ENCODE peak calls at places on chromosome 6, in six cellular contexts. One of them, this sample, is unnamed.

GRCh38 chr6:99822741-99823512 is 171.1 kb downstream of the MCHR2 start:
- DNase-seq in neuronal stem cell: peak
- DNase-seq in H9: no peak
- DNase-seq in H1: no peak
- DNase-seq in mesendoderm: peak
- DNase-seq in IMR-90: peak
- DNase-seq in this sample: peak

GRCh38 chr6:117237561-117237960 is 27.8 kb upstream of the VGLL2 start:
- DNase-seq in H9: no peak
- DNase-seq in H1: no peak
- DNase-seq in neuronal stem cell: no peak
- DNase-seq in mesendoderm: no peak
- DNase-seq in IMR-90: no peak
- DNase-seq in this sample: no peak

GRCh38 chr6:26556263-26557070 is 18.3 kb downstream of the HMGN4 start:
- DNase-seq in IMR-90: peak
- DNase-seq in H1: no peak
- DNase-seq in H9: peak
- DNase-seq in mesendoderm: peak
- DNase-seq in neuronal stem cell: peak
- DNase-seq in this sample: peak

GRCh38 chr6:138597336-138597735 is 98.0 kb upstream of the NHSL1 start:
- DNase-seq in IMR-90: peak
- DNase-seq in H1: no peak
- DNase-seq in mesendoderm: no peak
- DNase-seq in H9: no peak
- DNase-seq in neuronal stem cell: no peak
- DNase-seq in this sample: no peak

GRCh38 chr6:168071620-168072019 is 7.4 kb downstream of the FRMD1 start:
- DNase-seq in H9: peak
- DNase-seq in mesendoderm: peak
- DNase-seq in H1: no peak
- DNase-seq in neuronal stem cell: no peak
- DNase-seq in IMR-90: no peak
- DNase-seq in this sample: no peak

GRCh38 chr6:69835414-69836179 is 30.8 kb upstream of the COL19A1 start:
- DNase-seq in H1: no peak
- DNase-seq in neuronal stem cell: peak
- DNase-seq in IMR-90: peak
- DNase-seq in mesendoderm: peak
- DNase-seq in H9: no peak
- DNase-seq in this sample: peak

GRCh38 chr6:90922323-90922722 is 335.5 kb upstream of the MAP3K7 start:
- DNase-seq in H1: no peak
- DNase-seq in H9: no peak
- DNase-seq in neuronal stem cell: no peak
- DNase-seq in IMR-90: no peak
- DNase-seq in mesendoderm: no peak
- DNase-seq in this sample: no peak

GRCh38 chr6:2132416-2132815 is 113.0 kb downstream of the GMDS start:
- DNase-seq in neuronal stem cell: no peak
- DNase-seq in mesendoderm: no peak
- DNase-seq in H9: no peak
- DNase-seq in IMR-90: peak
- DNase-seq in H1: no peak
- DNase-seq in this sample: no peak

GRCh38 chr6:40587240-40588069 is at the start of gene LRFN2:
- DNase-seq in H1: no peak
- DNase-seq in IMR-90: peak
- DNase-seq in neuronal stem cell: peak
- DNase-seq in mesendoderm: peak
- DNase-seq in H9: peak
- DNase-seq in this sample: peak

GRCh38 chr6:154274175-154274574 is 82.4 kb downstream of the IPCEF1 start:
- DNase-seq in IMR-90: no peak
- DNase-seq in H1: no peak
- DNase-seq in neuronal stem cell: no peak
- DNase-seq in H9: no peak
- DNase-seq in mesendoderm: no peak
- DNase-seq in this sample: no peak

GRCh38 chr6:27872634-27873028 is 39.6 kb downstream of the OR2B2 start:
- DNase-seq in H1: no peak
- DNase-seq in mesendoderm: no peak
- DNase-seq in neuronal stem cell: no peak
- DNase-seq in H9: no peak
- DNase-seq in IMR-90: no peak
- DNase-seq in this sample: no peak

GRCh38 chr6:33251390-33252012 is 20.2 kb downstream of the VPS52 start:
- DNase-seq in neuronal stem cell: no peak
- DNase-seq in mesendoderm: no peak
- DNase-seq in IMR-90: peak
- DNase-seq in H9: no peak
- DNase-seq in H1: no peak
- DNase-seq in this sample: peak

GRCh38 chr6:33250731-33251130 is 20.9 kb downstream of the VPS52 start:
- DNase-seq in mesendoderm: no peak
- DNase-seq in IMR-90: no peak
- DNase-seq in H1: no peak
- DNase-seq in H9: no peak
- DNase-seq in neuronal stem cell: no peak
- DNase-seq in this sample: no peak

GRCh38 chr6:33249732-33250625 is 21.7 kb downstream of the VPS52 start:
- DNase-seq in mesendoderm: no peak
- DNase-seq in H9: no peak
- DNase-seq in H1: no peak
- DNase-seq in neuronal stem cell: no peak
- DNase-seq in IMR-90: peak
- DNase-seq in this sample: peak

GRCh38 chr6:33254591-33254990 is 17.1 kb downstream of the VPS52 start:
- DNase-seq in H9: no peak
- DNase-seq in mesendoderm: no peak
- DNase-seq in IMR-90: no peak
- DNase-seq in neuronal stem cell: no peak
- DNase-seq in H1: no peak
- DNase-seq in this sample: no peak

DNA sequence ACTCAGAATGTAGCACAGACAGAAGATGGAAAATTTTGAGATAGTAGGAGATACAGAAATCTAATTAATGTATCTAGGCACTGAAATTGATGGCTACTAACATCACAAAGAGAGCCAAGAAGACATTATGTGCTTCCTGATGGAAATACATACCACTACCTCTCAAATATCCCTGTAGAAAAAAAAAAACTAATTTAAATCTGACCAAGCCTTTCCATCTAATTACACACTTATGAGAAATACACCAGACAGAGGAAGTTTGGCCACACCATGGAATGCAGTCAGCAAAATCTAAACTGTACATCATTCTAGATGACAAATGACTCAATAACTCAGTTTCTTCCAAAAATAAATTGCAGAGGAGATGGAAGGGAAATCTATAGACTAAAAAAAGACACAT is 18.9 kb downstream of the VPS52 start:
- DNase-seq in IMR-90: no peak
- DNase-seq in mesendoderm: no peak
- DNase-seq in H1: no peak
- DNase-seq in H9: no peak
- DNase-seq in neuronal stem cell: no peak
- DNase-seq in this sample: peak
- H2BK15ac ChIP-seq in IMR-90: no peak
- H2BK15ac ChIP-seq in mesendoderm: no peak
- H2BK15ac ChIP-seq in H1: no peak
- H2BK15ac ChIP-seq in H9: no peak
- H2BK15ac ChIP-seq in neuronal stem cell: no peak
- H2BK15ac ChIP-seq in this sample: no peak

GRCh38 chr6:113968472-113968871 is 2.5 kb downstream of the HDAC2 start:
- DNase-seq in mesendoderm: no peak
- DNase-seq in H9: no peak
- DNase-seq in IMR-90: no peak
- DNase-seq in H1: no peak
- DNase-seq in neuronal stem cell: no peak
- DNase-seq in this sample: no peak
- H3K23ac ChIP-seq in mesendoderm: no peak
- H3K23ac ChIP-seq in H9: no peak
- H3K23ac ChIP-seq in IMR-90: peak
- H3K23ac ChIP-seq in H1: no peak
- H3K23ac ChIP-seq in neuronal stem cell: no peak
- H3K23ac ChIP-seq in this sample: no peak

GRCh38 chr6:80332013-80332412 is 225.5 kb downstream of the BCKDHB start:
- DNase-seq in IMR-90: no peak
- DNase-seq in neuronal stem cell: no peak
- DNase-seq in H1: no peak
- DNase-seq in mesendoderm: no peak
- DNase-seq in H9: no peak
- DNase-seq in this sample: no peak
- H3K9ac ChIP-seq in IMR-90: no peak
- H3K9ac ChIP-seq in neuronal stem cell: no peak
- H3K9ac ChIP-seq in H1: no peak
- H3K9ac ChIP-seq in mesendoderm: no peak
- H3K9ac ChIP-seq in H9: no peak
- H3K9ac ChIP-seq in this sample: no peak

GRCh38 chr6:5472583-5472982 is 211.3 kb downstream of the FARS2 start:
- DNase-seq in mesendoderm: no peak
- DNase-seq in neuronal stem cell: no peak
- DNase-seq in H1: no peak
- DNase-seq in IMR-90: no peak
- DNase-seq in H9: no peak
- DNase-seq in this sample: no peak

GRCh38 chr6:5468586-5468985 is 207.3 kb downstream of the FARS2 start:
- DNase-seq in H1: no peak
- DNase-seq in neuronal stem cell: no peak
- DNase-seq in H9: no peak
- DNase-seq in IMR-90: no peak
- DNase-seq in mesendoderm: no peak
- DNase-seq in this sample: peak

GRCh38 chr6:5469101-5469846 is 208.0 kb downstream of the FARS2 start:
- DNase-seq in neuronal stem cell: no peak
- DNase-seq in mesendoderm: peak
- DNase-seq in IMR-90: no peak
- DNase-seq in H9: peak
- DNase-seq in H1: no peak
- DNase-seq in this sample: peak

GRCh38 chr6:5471044-5471443 is 209.7 kb downstream of the FARS2 start:
- DNase-seq in mesendoderm: peak
- DNase-seq in H1: peak
- DNase-seq in H9: peak
- DNase-seq in neuronal stem cell: peak
- DNase-seq in IMR-90: peak
- DNase-seq in this sample: peak

DNA sequence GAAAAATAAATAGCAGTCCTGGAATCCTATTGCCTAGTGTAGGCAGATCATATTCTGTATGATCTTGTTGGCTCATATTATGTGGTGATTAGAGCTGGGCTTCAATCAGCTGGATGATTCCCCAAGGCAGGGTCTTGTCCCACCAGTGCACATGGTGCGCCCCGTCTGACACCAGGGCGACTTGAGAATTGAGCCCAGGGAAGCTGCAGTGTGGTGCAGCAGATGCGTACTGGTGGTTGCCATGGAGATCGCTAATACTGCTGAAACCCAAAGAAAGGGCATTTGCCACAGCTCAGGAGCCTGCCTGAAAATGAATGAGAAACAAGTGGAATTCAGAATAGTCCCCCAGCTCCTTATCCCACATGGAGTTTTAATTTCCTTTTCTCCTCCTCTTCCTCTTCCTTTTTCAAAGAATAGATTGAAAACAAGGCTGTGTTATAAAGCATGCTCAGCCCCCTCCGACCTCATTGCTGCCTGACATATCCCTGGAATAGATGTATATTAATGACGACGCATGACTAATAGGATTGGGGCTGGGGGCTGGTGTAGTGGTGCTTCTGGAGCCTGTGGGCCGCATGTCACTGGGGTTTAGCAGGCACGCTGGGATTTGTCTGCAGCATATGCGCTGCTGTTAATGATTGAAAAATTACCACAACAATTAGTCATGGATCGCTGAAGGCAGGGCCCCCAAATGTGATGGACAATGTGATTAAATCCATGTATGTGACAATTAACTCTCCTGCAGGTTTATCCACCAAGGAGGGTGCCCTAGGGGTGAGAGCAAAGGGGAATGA is 210.5 kb downstream of the FARS2 start:
- DNase-seq in H1: peak
- DNase-seq in neuronal stem cell: peak
- DNase-seq in IMR-90: no peak
- DNase-seq in mesendoderm: peak
- DNase-seq in H9: peak
- DNase-seq in this sample: peak
- H2BK15ac ChIP-seq in H1: no peak
- H2BK15ac ChIP-seq in neuronal stem cell: no peak
- H2BK15ac ChIP-seq in IMR-90: no peak
- H2BK15ac ChIP-seq in mesendoderm: no peak
- H2BK15ac ChIP-seq in H9: no peak
- H2BK15ac ChIP-seq in this sample: no peak

GRCh38 chr6:148303616-148304015 is 39.0 kb upstream of the SASH1 start:
- DNase-seq in neuronal stem cell: no peak
- DNase-seq in mesendoderm: no peak
- DNase-seq in H9: no peak
- DNase-seq in H1: no peak
- DNase-seq in IMR-90: no peak
- DNase-seq in this sample: no peak

GRCh38 chr6:148307400-148307799 is 35.2 kb upstream of the SASH1 start:
- DNase-seq in neuronal stem cell: no peak
- DNase-seq in H1: no peak
- DNase-seq in H9: no peak
- DNase-seq in IMR-90: peak
- DNase-seq in mesendoderm: peak
- DNase-seq in this sample: no peak

GRCh38 chr6:148309301-148309700 is 33.3 kb upstream of the SASH1 start:
- DNase-seq in mesendoderm: no peak
- DNase-seq in neuronal stem cell: no peak
- DNase-seq in H9: no peak
- DNase-seq in IMR-90: no peak
- DNase-seq in H1: no peak
- DNase-seq in this sample: no peak

GRCh38 chr6:148304976-148305375 is 37.7 kb upstream of the SASH1 start:
- DNase-seq in IMR-90: peak
- DNase-seq in H1: no peak
- DNase-seq in mesendoderm: no peak
- DNase-seq in neuronal stem cell: no peak
- DNase-seq in H9: no peak
- DNase-seq in this sample: peak

GRCh38 chr6:148306287-148306686 is 36.4 kb upstream of the SASH1 start:
- DNase-seq in mesendoderm: no peak
- DNase-seq in neuronal stem cell: no peak
- DNase-seq in H9: no peak
- DNase-seq in H1: no peak
- DNase-seq in IMR-90: no peak
- DNase-seq in this sample: no peak
- H3K23ac ChIP-seq in mesendoderm: no peak
- H3K23ac ChIP-seq in neuronal stem cell: no peak
- H3K23ac ChIP-seq in H9: no peak
- H3K23ac ChIP-seq in H1: no peak
- H3K23ac ChIP-seq in IMR-90: peak
- H3K23ac ChIP-seq in this sample: no peak

GRCh38 chr6:30782425-30783014 is 38.2 kb upstream of the IER3 start:
- DNase-seq in mesendoderm: no peak
- DNase-seq in neuronal stem cell: no peak
- DNase-seq in H9: no peak
- DNase-seq in H1: no peak
- DNase-seq in IMR-90: peak
- DNase-seq in this sample: peak
- H3K9ac ChIP-seq in mesendoderm: no peak
- H3K9ac ChIP-seq in neuronal stem cell: no peak
- H3K9ac ChIP-seq in H9: no peak
- H3K9ac ChIP-seq in H1: no peak
- H3K9ac ChIP-seq in IMR-90: peak
- H3K9ac ChIP-seq in this sample: peak